ENCODE peak calls at places on chromosomes 2 and 18, in five cellular contexts. W is kidney, C is right atrium auricular region, E is HCT116, Y is left lung. I is an unnamed sample. For H3K4me1, the result is how much of the 10 kb centered on the place peaks cover.

GRCh38 chr2:9138507-9139085 is 68.0 kb upstream of the ASAP2 start:
- DNase-seq in W (peak), C (no peak), E (no peak), Y (no peak), I (no peak)

GRCh38 chr2:217956895-217957457 is 45.8 kb downstream of the TNS1 start:
- DNase-seq in W (peak), C (no peak), E (no peak), Y (no peak), I (no peak)

GRCh38 chr2:74702001-74702715 is 48.1 kb downstream of the SEMA4F start:
- DNase-seq in W (no peak), C (no peak), E (no peak), Y (no peak), I (no peak)

GRCh38 chr2:240949791-240950705 is 43.9 kb downstream of the CROCC2 start:
- DNase-seq in W (no peak), C (no peak), E (no peak), Y (peak), I (no peak)

GRCh38 chr2:69685321-69686048 is 41.9 kb upstream of the AAK1 start:
- DNase-seq in W (no peak), C (no peak), E (no peak), Y (no peak), I (peak)

GRCh38 chr2:236128321-236128720 is 39.9 kb downstream of the GBX2 start:
- DNase-seq in W (no peak), C (no peak), E (no peak), Y (no peak), I (no peak)

GRCh38 chr2:215693269-215693998 is 257.6 kb upstream of the FN1 start:
- DNase-seq in W (no peak), C (no peak), E (no peak), Y (no peak), I (no peak)

GRCh38 chr2:68230246-68231060 is 21.9 kb downstream of the PPP3R1 start:
- DNase-seq in W (no peak), C (no peak), E (no peak), Y (no peak), I (no peak)

GRCh38 chr2:30108192-30108591 is 38.6 kb upstream of the YPEL5 start:
- DNase-seq in W (no peak), C (no peak), E (no peak), Y (no peak), I (no peak)

GRCh38 chr2:240210198-240210965 is 69.9 kb upstream of the OTOS start:
- DNase-seq in W (no peak), C (no peak), E (no peak), Y (no peak), I (no peak)

GRCh38 chr2:222318712-222319575 is 20.1 kb upstream of the PAX3 start:
- DNase-seq in W (peak), C (peak), E (no peak), Y (peak), I (no peak)

GRCh38 chr2:19120941-19121750 is 237.3 kb downstream of the OSR1 start:
- DNase-seq in W (no peak), C (peak), E (peak), Y (no peak), I (no peak)

GRCh38 chr2:182426082-182426914 is 538 bp downstream of the PDE1A start:
- DNase-seq in W (no peak), C (no peak), E (no peak), Y (no peak), I (no peak)

GRCh38 chr2:54871457-54872103 is 148.1 kb downstream of the EML6 start:
- DNase-seq in W (no peak), C (no peak), E (no peak), Y (no peak), I (no peak)

GRCh38 chr2:46097714-46098480 is 199.3 kb upstream of the EPAS1 start:
- DNase-seq in W (no peak), C (peak), E (peak), Y (no peak), I (no peak)

GRCh38 chr2:46449712-46450111 is 29.7 kb upstream of the TMEM247 start:
- DNase-seq in W (no peak), C (no peak), E (no peak), Y (no peak), I (no peak)

GRCh38 chr2:70482401-70482800 is 71.2 kb downstream of the TGFA start:
- DNase-seq in W (no peak), C (no peak), E (no peak), Y (no peak), I (no peak)

GRCh38 chr2:219987830-219988229 is 360.4 kb downstream of the SLC4A3 start:
- DNase-seq in W (no peak), C (peak), E (no peak), Y (no peak), I (no peak)

GRCh38 chr2:20232837-20233207 is 7.9 kb upstream of the SDC1 start:
- DNase-seq in W (no peak), C (peak), E (no peak), Y (peak), I (no peak)

GRCh38 chr2:216082805-216083204 is 1.1 kb downstream of the TMEM169 start:
- DNase-seq in W (no peak), C (no peak), E (no peak), Y (peak), I (no peak)

GRCh38 chr2:4552099-4552498 is 848.7 kb downstream of the DCDC2C start:
- DNase-seq in W (no peak), C (no peak), E (no peak), Y (no peak), I (no peak)

GRCh38 chr2:95277246-95277906 is 3.1 kb downstream of the PROM2 start:
- DNase-seq in W (peak), C (no peak), E (peak), Y (peak), I (no peak)

GRCh38 chr2:151070253-151070652 is 191.4 kb downstream of the RBM43 start:
- DNase-seq in W (no peak), C (no peak), E (no peak), Y (no peak), I (no peak)

GRCh38 chr18:69874058-69874457 is 73.6 kb downstream of the CD226 start:
- DNase-seq in W (no peak), C (no peak), E (no peak), Y (no peak), I (no peak)

GRCh38 chr18:50982802-50983179 is 15.0 kb downstream of the ELAC1 start:
- DNase-seq in W (no peak), C (no peak), E (no peak), Y (no peak), I (no peak)

GRCh38 chr2:70553334-70553583 is 367 bp downstream of the TGFA start:
- DNase-seq in W (no peak), C (no peak), E (no peak), Y (peak), I (no peak)

GRCh38 chr2:3587021-3587420 is 7.9 kb upstream of the COLEC11 start:
- DNase-seq in W (no peak), C (no peak), E (no peak), Y (no peak), I (no peak)

GRCh38 chr2:80326214-80326613 is 21.7 kb upstream of the LRRTM1 start:
- DNase-seq in W (no peak), C (no peak), E (no peak), Y (no peak), I (no peak)

GRCh38 chr2:205925373-205926337 is 160.3 kb downstream of the INO80D start:
- DNase-seq in W (peak), C (peak), E (no peak), Y (peak), I (peak)

GRCh38 chr2:44542520-44542919 is 180.8 kb downstream of the CAMKMT start:
- DNase-seq in W (no peak), C (no peak), E (no peak), Y (no peak), I (no peak)

GRCh38 chr2:44547713-44548112 is 186.0 kb downstream of the CAMKMT start:
- DNase-seq in W (no peak), C (no peak), E (no peak), Y (no peak), I (no peak)

GRCh38 chr2:44543773-44544725 is 182.3 kb downstream of the CAMKMT start:
- DNase-seq in W (no peak), C (no peak), E (no peak), Y (no peak), I (no peak)

GRCh38 chr2:44546469-44547127 is 184.9 kb downstream of the CAMKMT start:
- DNase-seq in W (no peak), C (no peak), E (no peak), Y (no peak), I (no peak)

GRCh38 chr2:44544991-44545390 is 183.2 kb downstream of the CAMKMT start:
- DNase-seq in W (no peak), C (no peak), E (no peak), Y (no peak), I (no peak)
- H3K27ac ChIP-seq in W (no peak), C (no peak), E (no peak), Y (no peak), I (no peak)

GRCh38 chr2:85161626-85161960 is 28.4 kb downstream of the TCF7L1 start:
- DNase-seq in W (no peak), C (no peak), E (no peak), Y (no peak), I (no peak)
- H3K4me1 ChIP-seq in W (under half), C (half or more), E (under half), Y (under half), I (under half)

GRCh38 chr18:45793295-45793965 is 32.0 kb upstream of the SIGLEC15 start:
- DNase-seq in W (no peak), C (no peak), E (peak), Y (no peak), I (no peak)
- H3K27ac ChIP-seq in W (no peak), C (no peak), E (peak), Y (no peak), I (no peak)

GRCh38 chr2:112712903-112713584 is 7.8 kb upstream of the NT5DC4 start:
- DNase-seq in W (no peak), C (peak), E (no peak), Y (no peak), I (no peak)
- H3K4me1 ChIP-seq in W (under half), C (under half), E (under half), Y (under half), I (under half)

DNA sequence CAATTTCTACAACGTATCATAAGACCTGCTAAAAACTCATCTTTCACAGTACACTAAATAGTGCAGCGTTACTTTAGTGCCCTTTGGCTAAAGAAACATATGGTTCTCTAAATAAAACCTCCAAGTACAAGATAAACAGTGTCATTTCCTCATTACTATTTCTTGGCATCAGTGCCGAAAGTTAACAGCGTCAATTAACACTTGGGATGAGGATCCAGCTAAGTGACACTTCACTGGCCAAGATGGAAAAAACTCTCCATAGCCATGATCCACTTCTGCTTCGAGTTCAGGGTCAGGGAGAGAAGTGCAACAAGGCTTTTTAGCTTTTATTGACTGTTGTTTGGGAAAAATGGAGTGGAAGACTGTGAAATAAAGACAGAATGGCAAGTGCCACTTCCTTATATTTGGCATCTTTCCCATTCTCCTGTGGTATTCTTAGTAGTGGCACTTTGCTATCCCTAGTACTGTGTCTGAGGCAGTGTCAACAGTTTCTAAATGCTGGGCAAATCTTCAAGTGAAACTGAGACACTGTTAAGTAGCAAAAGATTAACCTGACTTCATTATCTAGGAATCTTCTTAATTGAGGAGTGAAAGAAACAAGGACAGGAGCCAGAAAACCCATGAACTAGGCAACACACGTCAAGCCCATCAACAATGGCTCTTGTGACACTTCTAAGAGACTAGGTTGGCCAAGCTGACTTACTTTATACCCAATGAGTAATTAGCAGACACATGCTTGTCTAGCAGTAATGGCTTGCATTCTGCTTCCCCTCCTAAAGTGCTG is 222.5 kb upstream of the SESTD1 start:
- DNase-seq in W (no peak), C (no peak), E (no peak), Y (no peak), I (no peak)
- H3K27ac ChIP-seq in W (peak), C (peak), E (no peak), Y (peak), I (no peak)

DNA sequence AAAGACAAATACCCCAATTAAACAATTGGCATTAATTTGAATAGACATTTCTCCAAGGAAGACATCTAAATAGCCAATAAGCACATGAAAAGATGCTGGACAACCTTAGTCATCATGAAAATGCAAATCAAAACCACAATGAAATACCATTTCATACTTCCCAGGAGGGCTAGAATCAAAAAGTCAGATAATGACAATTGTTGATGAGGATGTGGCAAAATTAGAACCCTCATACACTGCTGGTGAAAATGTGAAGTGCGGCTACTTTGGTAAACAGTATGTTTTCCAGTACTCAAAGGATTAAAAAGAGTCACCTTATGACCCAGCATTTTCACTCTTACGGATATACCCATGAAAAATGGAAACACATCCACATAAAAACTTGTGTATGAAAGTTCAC is 91.6 kb downstream of the FIGN start:
- DNase-seq in W (no peak), C (no peak), E (no peak), Y (no peak), I (no peak)
- H3K4me1 ChIP-seq in W (under half), C (under half), E (under half), Y (under half), I (under half)

DNA sequence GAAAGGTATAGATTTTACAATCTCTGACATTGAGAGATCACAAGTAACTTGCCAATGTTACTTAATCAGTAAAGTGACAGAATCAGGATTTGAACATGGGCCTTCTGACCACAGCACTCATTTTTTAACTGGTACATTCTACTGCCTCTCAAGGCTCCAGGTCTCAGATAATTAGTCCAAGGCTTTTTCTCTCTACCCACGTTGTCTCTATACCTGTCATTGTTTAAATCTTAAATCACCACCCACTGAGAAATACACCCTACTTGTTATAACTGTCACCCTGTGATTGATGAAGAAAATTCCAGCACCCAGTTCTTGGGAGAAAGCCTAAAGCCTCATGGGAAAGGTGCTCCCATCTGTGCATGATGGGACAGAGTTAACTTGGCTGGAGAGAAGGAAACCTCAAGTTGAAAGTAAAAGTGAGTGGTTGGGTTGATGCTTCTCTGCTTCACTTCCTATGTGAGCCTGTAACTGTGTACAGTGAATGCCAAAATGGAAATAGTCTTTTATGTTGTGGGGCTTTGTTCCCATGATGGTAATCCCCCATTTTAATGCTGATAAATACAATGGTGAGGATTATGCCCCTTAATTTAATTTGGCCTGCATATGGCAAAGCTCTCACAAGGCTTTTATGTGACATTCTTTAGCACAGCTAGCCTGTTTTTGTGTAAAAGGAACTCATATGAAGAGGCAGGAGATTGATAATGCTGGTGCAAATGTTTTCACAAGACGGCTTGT is 190.1 kb upstream of the SP5 start:
- DNase-seq in W (no peak), C (no peak), E (no peak), Y (no peak), I (no peak)
- H3K27ac ChIP-seq in W (no peak), C (peak), E (no peak), Y (no peak), I (no peak)

GRCh38 chr2:32360416-32360815 is 3.6 kb downstream of the BIRC6 start:
- DNase-seq in W (no peak), C (no peak), E (no peak), Y (no peak), I (no peak)
- H3K4me1 ChIP-seq in W (under half), C (under half), E (under half), Y (half or more), I (half or more)

I was measured in CD4-positive, alpha-beta memory T cell.